ENCODE peak calls at places on chromosomes 16 and 17, in five cellular contexts. G, I, T, S and J are unnamed samples.
A peak's percentile ranks its signal among the peaks of the same experiment; 100 is the strongest.

GRCh38 chr16:61681673-61682072 is 354.6 kb downstream of the CDH8 start:
- DNase-seq in T (no peak), G (no peak), I (no peak), S (no peak), J (no peak)

GRCh38 chr17:39123627-39124026 is 27.8 kb downstream of the PLXDC1 start:
- DNase-seq in S (no peak), G (no peak), I (no peak), T (no peak), J (no peak)

GRCh38 chr17:60277258-60277657 is 114.7 kb downstream of the USP32 start:
- DNase-seq in I (no peak), T (no peak), G (no peak), S (no peak), J (no peak)

GRCh38 chr16:57600048-57600835 is 28.2 kb upstream of the ADGRG1 start:
- DNase-seq in S (peak; percentile 87), G (no peak), T (peak; percentile 64), I (peak; percentile 70), J (peak; percentile 67)

GRCh38 chr16:58733248-58733670 is 857 bp downstream of the GOT2 start:
- DNase-seq in T (peak; percentile 23), G (no peak), S (no peak), I (peak; percentile 26), J (peak; percentile 34)

GRCh38 chr16:23182206-23182674 is 305 bp upstream of the SCNN1G start:
- DNase-seq in G (peak; percentile 23), T (peak; percentile 65), S (peak; percentile 98), I (peak; percentile 62), J (peak; percentile 95)

GRCh38 chr17:9032151-9032550 is 10.8 kb downstream of the NTN1 start:
- DNase-seq in G (no peak), S (no peak), T (no peak), I (no peak), J (no peak)

GRCh38 chr16:48444574-48444973 is 59.4 kb upstream of the SIAH1 start:
- DNase-seq in S (no peak), G (no peak), I (no peak), T (no peak), J (no peak)

GRCh38 chr17:5951912-5952311 is 118.3 kb upstream of the WSCD1 start:
- DNase-seq in S (no peak), G (no peak), I (no peak), T (no peak), J (no peak)

GRCh38 chr16:9316008-9316407 is 224.6 kb downstream of the HAPSTR1 start:
- DNase-seq in G (no peak), I (no peak), S (no peak), T (no peak), J (no peak)

GRCh38 chr16:53912155-53912554 is 208.2 kb downstream of the FTO start:
- DNase-seq in S (no peak), T (no peak), I (no peak), G (peak; percentile 2), J (no peak)

GRCh38 chr16:70589998-70590471 is 56.3 kb upstream of the IL34 start:
- DNase-seq in G (no peak), S (no peak), T (no peak), I (no peak), J (peak; percentile 22)

GRCh38 chr17:44315760-44316731 is 7.6 kb downstream of the RUNDC3A start:
- DNase-seq in T (peak; percentile 56), S (peak; percentile 92), I (no peak), G (no peak), J (peak; percentile 28)

GRCh38 chr16:24077292-24077691 is 178.8 kb upstream of the CACNG3 start:
- DNase-seq in I (no peak), G (no peak), T (no peak), S (no peak), J (no peak)

GRCh38 chr16:25151996-25152395 is 40.5 kb downstream of the LCMT1 start:
- DNase-seq in G (no peak), T (no peak), I (no peak), S (no peak), J (no peak)

GRCh38 chr16:53839150-53839549 is 135.2 kb downstream of the FTO start:
- DNase-seq in T (no peak), S (no peak), I (no peak), G (no peak), J (no peak)

GRCh38 chr17:312476-313148 is 40.0 kb downstream of the RPH3AL start:
- DNase-seq in G (no peak), I (no peak), S (no peak), T (no peak), J (no peak)

GRCh38 chr17:16534236-16534635 is 34.8 kb downstream of the ZNF287 start:
- DNase-seq in S (no peak), I (no peak), T (no peak), G (no peak), J (no peak)

GRCh38 chr16:57262841-57263584 is 18.0 kb downstream of the ARL2BP start:
- DNase-seq in I (no peak), S (no peak), T (no peak), G (no peak), J (peak; percentile 51)

GRCh38 chr17:68289936-68290267 is 1.0 kb downstream of the SLC16A6 start:
- DNase-seq in I (no peak), G (no peak), T (no peak), S (no peak), J (no peak)

GRCh38 chr17:77217566-77217965 is 76.8 kb downstream of the SEC14L1 start:
- DNase-seq in G (no peak), S (no peak), T (no peak), I (no peak), J (no peak)

GRCh38 chr17:77440571-77440981 is 299.8 kb downstream of the SEC14L1 start:
- DNase-seq in G (no peak), T (no peak), S (no peak), I (no peak), J (no peak)

GRCh38 chr16:5328546-5328945 is 231.0 kb upstream of the EEF2KMT start:
- DNase-seq in T (peak; percentile 7), S (no peak), I (no peak), G (no peak), J (peak; percentile 11)

GRCh38 chr16:2964416-2965223 is 545 bp downstream of the KREMEN2 start:
- DNase-seq in I (peak; percentile 74), S (peak; percentile 95), T (peak; percentile 92), G (no peak), J (peak; percentile 95)

GRCh38 chr17:42200702-42201101 is 6.4 kb upstream of the GHDC start:
- DNase-seq in G (no peak), T (no peak), S (no peak), I (no peak), J (peak; percentile 82)

GRCh38 chr17:40779181-40779909 is 3.0 kb downstream of the KRT27 start:
- DNase-seq in S (no peak), I (peak; percentile 18), T (peak; percentile 35), G (no peak), J (no peak)

GRCh38 chr17:73492802-73493139 is 151.5 kb downstream of the SDK2 start:
- DNase-seq in G (no peak), T (no peak), I (no peak), S (no peak), J (peak; percentile 93)

GRCh38 chr17:41008811-41009210 is at the start of gene KRTAP3-1:
- DNase-seq in S (no peak), T (no peak), G (no peak), I (peak; percentile 28), J (no peak)

GRCh38 chr17:38915639-38915995 is 9.8 kb upstream of the LASP1NB start:
- DNase-seq in T (no peak), G (no peak), I (no peak), S (no peak), J (peak; percentile 47)

GRCh38 chr17:70369296-70369855 is 200.0 kb downstream of the KCNJ2 start:
- DNase-seq in T (no peak), S (no peak), I (no peak), G (no peak), J (no peak)

GRCh38 chr17:62870581-62870964 is 62.5 kb upstream of the MARCHF10 start:
- DNase-seq in T (no peak), G (no peak), I (no peak), S (peak; percentile 49), J (peak; percentile 47)

GRCh38 chr16:66414891-66415290 is 12.2 kb upstream of the BEAN1 start:
- DNase-seq in S (no peak), I (no peak), G (no peak), T (no peak), J (no peak)

GRCh38 chr17:17849147-17849820 is 12.5 kb upstream of the SREBF1 start:
- DNase-seq in I (peak; percentile 66), S (no peak), T (peak; percentile 74), G (peak; percentile 55), J (no peak)

GRCh38 chr17:38510424-38511125 is 82.3 kb downstream of the ARHGAP23 start:
- DNase-seq in S (peak; percentile 82), I (peak; percentile 39), G (no peak), T (peak; percentile 56), J (peak; percentile 91)

GRCh38 chr16:72740346-72740745 is 307.6 kb downstream of the ZFHX3 start:
- DNase-seq in S (no peak), T (no peak), I (no peak), G (no peak), J (no peak)

GRCh38 chr16:29820271-29820701 is at the start of gene MVP:
- DNase-seq in I (no peak), T (peak; percentile 51), S (peak; percentile 39), G (no peak), J (peak; percentile 72)

GRCh38 chr16:29818082-29818481 is 2.1 kb downstream of the PAGR1 start:
- DNase-seq in I (no peak), T (no peak), S (no peak), G (no peak), J (no peak)

GRCh38 chr16:29821663-29822115 is 1.4 kb downstream of the MVP start:
- DNase-seq in I (no peak), G (no peak), S (no peak), T (no peak), J (no peak)

GRCh38 chr16:29820730-29821662 is 734 bp downstream of the MVP start:
- DNase-seq in I (no peak), S (no peak), G (peak; percentile 41), T (no peak), J (no peak)

DNA sequence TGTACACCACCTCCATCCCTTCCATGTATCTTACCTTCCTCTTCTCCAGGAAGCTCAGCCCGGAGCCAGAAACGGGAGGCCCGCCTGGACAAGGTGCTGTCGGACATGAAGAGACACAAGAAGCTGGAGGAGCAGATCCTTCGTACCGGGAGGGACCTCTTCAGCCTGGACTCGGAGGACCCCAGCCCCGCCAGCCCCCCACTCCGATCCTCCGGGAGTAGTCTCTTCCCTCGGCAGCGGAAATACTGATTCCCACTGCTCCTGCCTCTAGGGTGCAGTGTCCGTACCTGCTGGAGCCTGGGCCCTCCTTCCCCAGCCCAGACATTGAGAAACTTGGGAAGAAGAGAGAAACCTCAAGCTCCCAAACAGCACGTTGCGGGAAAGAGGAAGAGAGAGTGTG is 756 bp upstream of the MVP start:
- DNase-seq in S (no peak), T (no peak), G (no peak), I (no peak), J (no peak)
- H3K4me2 ChIP-seq in S (no peak overlapping the region), T (no peak overlapping the region), G (peak overlapping the region; percentile 96), I (peak overlapping the region; percentile 86), J (peak overlapping the region; percentile 86)

GRCh38 chr17:80264048-80264792 is 3.6 kb downstream of the RNF213 start:
- DNase-seq in I (no peak), G (no peak), T (no peak), S (no peak), J (no peak)
- TF ChIP-seq GABPA in I (no peak), G (no peak), T (no peak), S (no peak), J (no peak)

GRCh38 chr17:57946798-57947358 is 8.3 kb downstream of the CUEDC1 start:
- DNase-seq in I (peak; percentile 80), S (no peak), T (peak; percentile 46), G (peak; percentile 73), J (no peak)
- TF ChIP-seq EP300 in I (no peak), S (no peak), T (no peak), G (no peak), J (no peak)

GRCh38 chr17:3534881-3535252 is 22.7 kb downstream of the TRPV3 start:
- DNase-seq in G (no peak), S (no peak), I (no peak), T (no peak), J (no peak)
- H3K4me2 ChIP-seq in G (no peak overlapping the region), S (no peak overlapping the region), I (peak overlapping the region; percentile 23), T (no peak overlapping the region), J (no peak overlapping the region)